ENCODE peak calls at places on chromosomes 13 and 19, in four cellular contexts. R is tibial nerve, F is NB4, U is K562. P is an unnamed sample.

GRCh38 chr13:79987323-79987722 is 353.6 kb downstream of the SPRY2 start:
- DNase-seq in R (no peak), F (no peak), U (no peak), P (no peak)

GRCh38 chr13:37868691-37869505 is 674 bp downstream of the TRPC4 start:
- DNase-seq in R (no peak), F (no peak), U (no peak), P (no peak)

GRCh38 chr19:16627194-16627927 is 643 bp downstream of the MED26 start:
- DNase-seq in R (no peak), F (peak), U (no peak), P (peak)

GRCh38 chr13:27379694-27380596 is 44.5 kb upstream of the GTF3A start:
- DNase-seq in R (peak), F (peak), U (peak), P (peak)

GRCh38 chr19:2070986-2071673 is 20.1 kb upstream of the MKNK2 start:
- DNase-seq in R (no peak), F (no peak), U (no peak), P (no peak)

GRCh38 chr19:12837225-12837624 is 1.1 kb upstream of the MAST1 start:
- DNase-seq in R (no peak), F (no peak), U (peak), P (no peak)

GRCh38 chr19:1154731-1155351 is 19.2 kb downstream of the SBNO2 start:
- DNase-seq in R (peak), F (peak), U (no peak), P (no peak)

GRCh38 chr13:31807090-31807541 is 67.8 kb downstream of the RXFP2 start:
- DNase-seq in R (no peak), F (peak), U (no peak), P (no peak)

GRCh38 chr13:80481589-80481988 is 140.7 kb upstream of the SPRY2 start:
- DNase-seq in R (no peak), F (no peak), U (no peak), P (no peak)

GRCh38 chr13:64278493-64278892 is 2862.8 kb upstream of the PCDH20 start:
- DNase-seq in R (no peak), F (no peak), U (no peak), P (no peak)

DNA sequence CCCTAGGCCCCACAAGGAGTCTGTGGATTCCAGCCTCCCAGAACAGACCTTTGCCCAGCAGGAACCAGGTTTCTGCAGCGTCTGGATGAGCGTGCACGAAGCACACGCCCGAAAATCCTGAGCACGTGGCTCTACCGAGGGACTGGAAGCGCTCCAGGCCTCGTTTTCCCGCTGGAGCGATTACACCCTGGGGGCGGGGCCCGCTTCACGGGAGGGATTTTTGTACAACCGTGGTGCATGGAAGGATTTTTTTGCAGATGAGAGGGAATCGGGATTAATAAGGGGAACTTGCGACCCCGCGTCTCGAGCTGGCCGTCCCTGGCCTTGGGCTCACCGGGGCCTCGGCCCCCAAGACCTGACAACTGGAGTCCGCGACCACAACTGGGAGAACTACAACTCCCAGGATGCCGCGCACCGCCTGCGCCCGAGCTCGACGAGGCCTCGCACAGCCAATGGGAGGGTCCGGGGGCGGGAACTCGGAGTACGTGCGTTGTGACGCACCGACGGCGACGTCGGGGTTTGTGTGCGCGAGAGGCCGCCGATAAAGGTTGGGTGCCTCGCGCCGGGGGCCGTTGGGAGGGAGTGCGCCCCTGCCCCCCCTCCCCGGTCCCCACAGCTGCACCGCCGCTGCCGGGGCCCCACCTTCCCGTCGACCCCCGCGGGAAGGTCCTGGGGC is at the start of gene ZNF628:
- DNase-seq in R (peak), F (peak), U (peak), P (peak)
- TF ChIP-seq POLR2A in R (peak), F (peak), U (peak), P (peak)

GRCh38 chr19:36151144-36152051 is 849 bp downstream of the COX7A1 start:
- DNase-seq in R (peak), F (no peak), U (no peak), P (no peak)
- TF ChIP-seq POLR2A in R (no peak), F (no peak), U (no peak), P (no peak)

DNA sequence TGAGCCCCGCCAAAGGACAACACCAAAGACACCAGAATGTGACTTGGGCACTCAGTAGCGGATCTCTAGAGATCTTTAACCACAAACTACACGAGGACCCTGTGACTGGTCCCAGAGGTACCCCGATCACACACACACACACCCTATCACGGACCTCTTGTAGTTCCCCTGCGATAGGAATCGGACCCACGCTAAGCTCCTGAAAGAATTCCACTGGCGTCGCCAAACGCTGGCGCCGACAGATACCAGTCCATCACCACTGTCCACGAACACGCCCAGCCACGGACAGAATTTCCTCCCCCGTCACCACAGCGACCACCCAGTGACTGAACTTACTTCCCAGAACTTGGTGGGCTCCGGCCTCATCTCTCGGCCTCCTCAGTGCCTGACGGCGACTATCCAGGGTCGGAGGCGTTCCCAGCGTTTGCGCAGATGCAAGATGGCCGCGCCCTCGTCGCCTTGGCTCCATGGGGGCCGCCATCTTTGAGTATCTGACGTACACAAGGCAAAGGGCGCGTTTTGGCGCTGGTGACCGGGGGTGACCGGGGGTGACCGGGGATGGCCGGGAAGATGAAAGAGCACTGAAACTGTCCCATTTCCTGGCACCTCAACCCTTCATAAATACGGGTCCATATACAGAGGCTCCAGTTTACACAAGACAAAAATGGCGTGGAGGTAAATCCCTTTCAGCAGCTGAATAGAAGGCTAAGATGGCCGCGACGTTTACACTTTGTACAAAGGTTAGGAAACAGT is at the start of gene ZNF615:
- DNase-seq in R (peak), F (peak), U (peak), P (peak)
- TF ChIP-seq POLR2A in R (peak), F (no peak), U (peak), P (peak)

DNA sequence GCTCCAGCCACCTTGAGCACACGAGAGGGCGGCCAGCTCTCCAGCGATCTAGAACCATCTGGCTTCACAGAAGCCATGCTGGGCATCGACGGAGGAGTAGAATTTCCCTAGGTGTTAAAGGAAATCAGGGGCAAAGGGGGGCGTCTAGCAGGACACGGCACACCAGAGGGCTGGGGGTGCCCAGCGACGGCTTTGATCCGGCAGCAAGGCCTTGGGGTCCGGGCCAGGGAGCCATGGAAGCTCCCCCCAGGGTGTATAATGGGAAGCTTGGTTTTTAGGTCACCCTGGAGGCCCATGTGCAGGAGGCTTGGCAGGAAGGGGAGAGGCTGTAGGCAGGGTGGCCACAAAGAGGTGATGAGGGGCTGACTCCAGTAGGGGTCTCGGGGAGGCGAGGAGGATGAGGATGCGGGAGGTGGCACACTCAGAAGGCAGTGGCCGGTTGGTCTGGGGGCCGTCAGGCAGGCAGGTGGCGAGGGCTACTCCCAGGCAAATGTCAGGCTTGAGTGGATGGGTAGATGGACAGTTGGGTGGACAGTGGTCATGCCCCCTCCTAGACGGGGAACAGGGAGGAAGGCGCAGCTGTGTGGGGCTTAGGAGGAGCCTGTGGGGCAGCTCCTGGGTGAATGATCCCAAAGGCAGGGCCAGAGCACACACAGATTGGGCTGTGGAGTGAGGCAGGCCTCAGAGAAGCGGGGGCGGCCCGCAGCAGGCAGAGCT is 5.6 kb downstream of the KMT5C start:
- DNase-seq in R (no peak), F (no peak), U (no peak), P (no peak)
- TF ChIP-seq POLR2A in R (no peak), F (no peak), U (peak), P (no peak)

GRCh38 chr19:13884726-13885591 is 8.0 kb downstream of the NANOS3 start:
- DNase-seq in R (peak), F (no peak), U (no peak), P (no peak)
- TF ChIP-seq POLR2A in R (no peak), F (no peak), U (no peak), P (no peak)

GRCh38 chr13:49606747-49607648 is 21.3 kb upstream of the ARL11 start:
- DNase-seq in R (peak), F (peak), U (peak), P (peak)
- TF ChIP-seq POLR2A in R (no peak), F (no peak), U (no peak), P (no peak)

DNA sequence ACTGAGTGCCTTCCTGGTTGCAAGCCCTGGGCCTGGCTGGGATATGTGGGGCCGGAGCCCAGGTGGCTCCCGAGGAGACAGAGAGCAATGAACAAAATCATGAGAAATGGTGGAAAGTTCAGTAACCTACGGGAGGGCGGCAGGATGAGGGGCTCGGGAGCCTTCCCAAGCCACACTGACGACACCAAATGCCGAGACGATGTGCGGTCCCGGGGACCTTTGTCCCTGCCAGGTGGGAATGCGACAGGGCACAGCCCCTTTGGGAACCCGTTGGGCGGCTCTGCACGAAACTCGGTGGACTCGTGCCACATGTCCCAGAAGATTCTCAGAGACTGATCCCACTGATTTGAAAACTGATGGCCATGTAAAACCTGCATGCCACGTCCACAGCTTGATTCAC is 11.7 kb upstream of the ZNF14 start:
- DNase-seq in R (no peak), F (no peak), U (peak), P (no peak)
- TF ChIP-seq POLR2A in R (no peak), F (no peak), U (no peak), P (no peak)

GRCh38 chr19:43826787-43827754 is at the start of gene ZNF283:
- DNase-seq in R (peak), F (peak), U (peak), P (peak)
- TF ChIP-seq POLR2A in R (no peak), F (peak), U (peak), P (no peak)

DNA sequence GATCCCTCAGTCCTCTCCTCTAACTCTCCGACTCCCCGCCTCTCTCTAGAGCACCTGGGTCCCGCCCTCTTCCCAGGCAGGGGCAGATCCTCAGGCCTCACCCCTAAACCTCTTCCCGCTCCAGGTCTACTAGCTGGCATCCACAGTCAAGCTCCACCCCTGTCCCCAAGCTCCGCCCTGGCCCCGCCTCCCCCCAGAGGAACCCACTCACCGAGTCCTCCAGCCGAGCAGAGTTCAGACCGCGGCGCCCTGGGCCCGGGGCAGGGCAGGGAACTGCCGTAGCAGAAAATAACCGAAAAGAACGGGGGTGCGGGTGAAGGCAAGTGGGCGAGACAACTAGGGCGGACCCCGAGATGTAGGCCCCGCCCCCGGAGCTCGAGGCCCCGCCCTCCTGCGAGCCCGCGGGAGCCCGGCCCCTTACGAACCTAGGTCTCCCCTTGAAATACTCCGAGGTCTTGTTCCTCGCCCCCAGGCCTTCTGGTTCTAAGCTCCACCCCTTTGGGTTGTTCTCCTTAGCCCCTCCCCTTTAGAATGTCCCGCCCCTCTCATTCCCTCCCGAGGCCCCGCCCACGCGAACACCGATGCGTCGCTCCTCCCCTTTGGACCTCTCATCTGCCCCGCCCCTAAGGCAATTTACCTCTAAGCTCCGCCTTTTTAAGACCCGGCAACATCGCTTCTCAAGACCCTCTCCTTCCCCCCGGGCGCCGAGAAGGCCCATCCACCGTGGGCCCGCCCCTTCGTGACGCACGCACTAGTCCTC is at the start of gene GGN:
- DNase-seq in R (peak), F (peak), U (peak), P (peak)
- TF ChIP-seq POLR2A in R (no peak), F (no peak), U (no peak), P (no peak)

GRCh38 chr19:6516659-6517291 is 14.1 kb upstream of the TNFSF9 start:
- DNase-seq in R (peak), F (peak), U (peak), P (peak)

GRCh38 chr19:6514926-6515325 is 12.8 kb upstream of the TUBB4A start:
- DNase-seq in R (no peak), F (no peak), U (no peak), P (no peak)

GRCh38 chr19:6519289-6519688 is 11.5 kb upstream of the TNFSF9 start:
- DNase-seq in R (no peak), F (no peak), U (no peak), P (no peak)

GRCh38 chr19:6510618-6511017 is 8.5 kb upstream of the TUBB4A start:
- DNase-seq in R (no peak), F (no peak), U (no peak), P (no peak)

DNA sequence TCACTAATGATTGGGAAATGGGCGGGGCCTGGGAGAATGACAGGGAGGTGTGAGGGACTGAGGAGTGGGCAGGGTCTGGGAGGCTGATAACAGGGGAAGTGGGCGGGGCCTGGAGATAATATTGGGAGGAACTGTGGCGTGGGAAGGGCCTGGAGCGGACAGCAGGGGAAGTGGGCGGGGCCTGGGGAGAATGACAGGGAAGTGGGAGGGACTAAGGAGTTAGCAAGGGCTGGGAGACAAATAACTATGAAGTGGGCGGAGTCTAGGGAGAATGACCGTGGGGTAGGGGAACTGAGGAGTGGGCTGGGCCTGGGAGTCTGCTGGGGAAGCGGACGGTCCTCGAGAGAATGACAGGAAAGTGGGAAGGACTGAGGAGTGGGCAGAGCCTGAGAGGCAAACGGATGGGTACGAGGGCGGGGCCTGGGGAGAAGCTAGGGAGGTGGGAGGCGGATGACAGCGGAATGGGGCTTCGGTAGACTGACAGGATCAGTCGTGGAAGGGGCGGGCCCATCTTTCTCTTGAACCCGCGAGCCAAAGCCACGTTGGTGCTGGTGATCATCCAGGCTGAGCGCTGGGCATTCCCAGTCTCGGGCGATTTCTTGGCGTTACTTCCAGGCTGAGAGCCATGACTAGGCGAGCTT is 14.0 kb upstream of the TUBB4A start:
- DNase-seq in R (peak), F (peak), U (peak), P (peak)
- TF ChIP-seq POLR2A in R (no peak), F (no peak), U (peak), P (peak)